ENCODE peak calls at places on chromosomes 5 and 9, in four cellular contexts. K is tibial nerve, Q is mesendoderm, W is GM23248. X is an unnamed sample. For H3K4me1, the result is how much of the 10 kb centered on the place peaks cover.

GRCh38 chr5:113050606-113051391 is 74.2 kb downstream of the DCP2 start:
- DNase-seq in Q (no peak), K (peak), W (peak), X (peak)

GRCh38 chr9:123350590-123351310 is 5.2 kb upstream of the CRB2 start:
- DNase-seq in Q (no peak), W (peak), K (no peak), X (peak)

GRCh38 chr9:89661391-89661949 is 56.7 kb downstream of the GADD45G start:
- DNase-seq in W (no peak), Q (no peak), K (no peak), X (no peak)

GRCh38 chr9:76691761-76692313 is 72.4 kb upstream of the PCA3 start:
- DNase-seq in Q (peak), K (no peak), W (no peak), X (no peak)

GRCh38 chr5:115542651-115543364 is 1.8 kb downstream of the FEM1C start:
- DNase-seq in Q (no peak), W (peak), K (no peak), X (peak)

GRCh38 chr9:87725900-87726709 is at the start of gene CTSL:
- DNase-seq in K (peak), W (peak), Q (peak), X (peak)

GRCh38 chr9:37300620-37301368 is 121.7 kb upstream of the GRHPR start:
- DNase-seq in W (peak), K (no peak), Q (peak), X (peak)

GRCh38 chr9:85960688-85961093 is 19.7 kb downstream of the NAA35 start:
- DNase-seq in W (no peak), Q (no peak), K (no peak), X (no peak)

GRCh38 chr5:76953551-76954382 is 922 bp downstream of the CRHBP start:
- DNase-seq in W (peak), K (no peak), Q (peak), X (peak)

GRCh38 chr9:135260776-135261175 is 173.3 kb downstream of the OLFM1 start:
- DNase-seq in K (no peak), W (no peak), Q (no peak), X (no peak)

GRCh38 chr9:71487046-71487445 is 281.3 kb downstream of the CEMIP2 start:
- DNase-seq in W (peak), K (peak), Q (peak), X (no peak)

GRCh38 chr5:151741678-151742423 is 16.6 kb downstream of the ATOX1 start:
- DNase-seq in Q (peak), K (no peak), W (peak), X (peak)

GRCh38 chr9:76441551-76442322 is 17.2 kb upstream of the GCNT1 start:
- DNase-seq in Q (peak), K (no peak), W (peak), X (peak)

GRCh38 chr9:74404620-74405019 is 92.5 kb upstream of the RORB start:
- DNase-seq in K (no peak), Q (no peak), W (no peak), X (no peak)

GRCh38 chr5:143921525-143922311 is 109.8 kb downstream of the HMHB1 start:
- DNase-seq in Q (no peak), K (peak), W (peak), X (peak)

GRCh38 chr9:105007143-105007542 is 79.2 kb upstream of the ABCA1 start:
- DNase-seq in W (peak), K (peak), Q (no peak), X (peak)

GRCh38 chr5:22391956-22392355 is 461.2 kb downstream of the CDH12 start:
- DNase-seq in Q (no peak), W (no peak), K (no peak), X (no peak)

GRCh38 chr5:9977070-9977469 is 272.6 kb downstream of the ATPSCKMT start:
- DNase-seq in K (no peak), Q (no peak), W (no peak), X (no peak)

GRCh38 chr9:124345751-124346281 is 69.4 kb downstream of the PSMB7 start:
- DNase-seq in W (no peak), K (no peak), Q (no peak), X (peak)

GRCh38 chr5:53161876-53162275 is 52.3 kb upstream of the MOCS2 start:
- DNase-seq in K (no peak), W (peak), Q (peak), X (peak)

GRCh38 chr5:64156276-64156675 is 9.4 kb upstream of the RNF180 start:
- DNase-seq in K (no peak), W (no peak), Q (no peak), X (no peak)

GRCh38 chr5:146703499-146703898 is 175.1 kb downstream of the PPP2R2B start:
- DNase-seq in W (peak), Q (no peak), K (no peak), X (no peak)

GRCh38 chr9:86281577-86282076 is 711 bp downstream of the ISCA1 start:
- DNase-seq in Q (peak), W (peak), K (no peak), X (no peak)

GRCh38 chr5:115774684-115775083 is 41.8 kb downstream of the CDO1 start:
- DNase-seq in K (peak), Q (no peak), W (no peak), X (no peak)

GRCh38 chr5:122154910-122155309 is 25.6 kb downstream of the ZNF474 start:
- DNase-seq in Q (peak), K (peak), W (peak), X (peak)

GRCh38 chr5:43875741-43876140 is 272.8 kb downstream of the NNT start:
- DNase-seq in Q (no peak), W (no peak), K (no peak), X (no peak)

GRCh38 chr5:20572560-20572959 is 584.6 kb upstream of the CDH18 start:
- DNase-seq in K (no peak), W (peak), Q (peak), X (no peak)

GRCh38 chr5:66621146-66621545 is 25.0 kb downstream of the MAST4 start:
- DNase-seq in W (peak), Q (peak), K (no peak), X (no peak)

GRCh38 chr9:110592075-110592830 is 12.7 kb upstream of the SVEP1 start:
- DNase-seq in W (peak), K (no peak), Q (no peak), X (no peak)

GRCh38 chr9:104743377-104743985 is 4.0 kb upstream of the NIPSNAP3A start:
- DNase-seq in Q (peak), K (no peak), W (peak), X (no peak)

GRCh38 chr9:135657416-135657815 is 5.7 kb upstream of the LCN9 start:
- DNase-seq in W (no peak), Q (no peak), K (no peak), X (peak)

GRCh38 chr5:98402130-98402529 is 371.3 kb upstream of the RGMB start:
- DNase-seq in Q (no peak), K (no peak), W (peak), X (no peak)

GRCh38 chr5:62720036-62720441 is 141.4 kb downstream of the LRRC70 start:
- DNase-seq in Q (peak), K (no peak), W (peak), X (no peak)

DNA sequence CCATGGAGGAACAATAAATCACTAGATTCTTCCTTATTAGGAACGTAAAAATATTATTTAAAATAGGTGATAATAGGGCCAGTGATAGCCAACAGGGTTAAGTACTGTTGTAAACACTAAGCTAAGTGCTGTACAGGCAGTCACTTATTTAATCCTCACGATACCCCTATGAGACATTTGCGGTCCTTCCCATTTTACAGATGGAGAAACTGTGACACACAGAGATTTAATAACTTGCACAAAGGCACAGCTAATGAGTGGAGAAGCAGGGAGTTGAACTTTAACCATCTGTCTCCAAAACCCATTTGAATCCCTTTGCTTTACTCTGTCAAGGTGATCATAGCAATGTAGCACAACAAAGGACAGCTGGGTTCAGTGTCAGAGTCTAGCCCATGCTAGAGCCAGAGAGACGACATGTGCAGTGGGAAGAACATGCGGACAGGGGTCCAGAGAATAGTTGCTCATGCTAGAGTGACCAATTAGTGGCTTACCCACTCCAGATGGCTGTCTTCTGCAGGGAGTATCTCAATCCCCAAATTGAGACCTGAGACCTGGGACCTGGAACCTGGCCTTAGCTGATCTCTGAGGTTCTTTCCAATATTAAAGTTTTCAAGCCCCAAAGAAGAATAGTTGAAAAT is 28.9 kb downstream of the STXBP1 start:
- DNase-seq in Q (no peak), K (no peak), W (no peak), X (no peak)
- H3K4me3 ChIP-seq in Q (no peak), K (no peak), W (no peak), X (no peak)

GRCh38 chr9:120918931-120919638 is 7.5 kb downstream of the TRAF1 start:
- DNase-seq in W (no peak), Q (no peak), K (no peak), X (no peak)

GRCh38 chr9:120917989-120918630 is 8.5 kb downstream of the TRAF1 start:
- DNase-seq in Q (no peak), K (no peak), W (no peak), X (no peak)

GRCh38 chr9:120921751-120922181 is 4.8 kb downstream of the TRAF1 start:
- DNase-seq in K (no peak), W (no peak), Q (no peak), X (no peak)

GRCh38 chr9:120920495-120921178 is 6.0 kb downstream of the TRAF1 start:
- DNase-seq in Q (peak), K (no peak), W (no peak), X (no peak)

GRCh38 chr9:120919639-120920494 is 6.7 kb downstream of the TRAF1 start:
- DNase-seq in K (peak), Q (no peak), W (no peak), X (no peak)
- H3K4me1 ChIP-seq in K (half or more), Q (under half), W (under half), X (under half)

GRCh38 chr9:133814586-133815090 is 76.5 kb upstream of the SARDH start:
- DNase-seq in W (no peak), K (no peak), Q (no peak), X (no peak)
- H3K4me3 ChIP-seq in W (no peak), K (no peak), Q (no peak), X (no peak)

GRCh38 chr5:32587067-32587551 is 1.8 kb downstream of the SUB1 start:
- DNase-seq in W (no peak), K (no peak), Q (no peak), X (no peak)

GRCh38 chr5:32585446-32586250 is at the start of gene SUB1:
- DNase-seq in Q (peak), W (peak), K (peak), X (peak)

GRCh38 chr5:32585122-32585445 is 273 bp upstream of the SUB1 start:
- DNase-seq in K (no peak), W (no peak), Q (no peak), X (no peak)

GRCh38 chr5:32586251-32586642 is 890 bp downstream of the SUB1 start:
- DNase-seq in Q (no peak), K (no peak), W (no peak), X (no peak)

DNA sequence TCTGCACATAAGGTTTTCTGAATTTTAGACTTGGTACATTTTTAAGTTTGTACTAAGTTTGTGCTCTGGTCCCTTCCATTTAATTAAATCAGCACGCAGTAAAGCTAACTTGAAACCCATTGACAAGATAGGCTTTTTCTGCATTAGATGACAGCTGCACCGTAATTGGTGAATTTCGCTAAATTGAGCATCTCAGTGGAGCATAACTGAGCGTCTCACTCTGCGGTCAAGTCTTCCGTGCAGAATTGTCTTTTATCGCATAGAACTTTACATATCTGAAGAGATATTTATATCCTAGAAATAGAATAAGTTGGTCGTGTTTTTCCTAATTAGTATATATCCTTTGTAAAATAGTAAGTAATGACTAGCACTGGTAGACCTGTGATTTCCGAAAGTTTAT is 4.1 kb downstream of the SUB1 start:
- DNase-seq in K (no peak), Q (no peak), W (no peak), X (no peak)
- H3K4me1 ChIP-seq in K (under half), Q (under half), W (under half), X (under half)

DNA sequence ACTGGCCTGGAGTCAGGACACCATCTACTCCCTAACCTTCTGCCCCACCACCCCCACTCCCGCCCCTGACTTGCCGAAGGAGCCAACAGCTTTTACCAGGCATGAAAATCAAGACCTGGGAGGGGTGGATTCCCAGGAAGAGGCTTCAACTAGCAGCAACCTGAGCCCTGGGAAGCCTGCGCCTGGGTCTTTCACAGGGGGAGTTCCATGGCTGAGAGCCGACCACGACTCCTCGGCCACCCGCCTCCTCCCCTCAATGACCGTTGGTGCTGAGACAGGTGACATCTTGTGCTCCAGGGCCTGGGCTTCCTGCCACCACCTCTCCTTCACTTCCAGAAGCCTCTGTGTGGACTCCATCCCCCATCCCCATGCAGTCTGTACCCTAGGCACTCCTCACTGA is 37.1 kb downstream of the BARX1 start:
- DNase-seq in Q (no peak), W (no peak), K (no peak), X (no peak)
- H3K4me3 ChIP-seq in Q (no peak), W (no peak), K (no peak), X (no peak)

DNA sequence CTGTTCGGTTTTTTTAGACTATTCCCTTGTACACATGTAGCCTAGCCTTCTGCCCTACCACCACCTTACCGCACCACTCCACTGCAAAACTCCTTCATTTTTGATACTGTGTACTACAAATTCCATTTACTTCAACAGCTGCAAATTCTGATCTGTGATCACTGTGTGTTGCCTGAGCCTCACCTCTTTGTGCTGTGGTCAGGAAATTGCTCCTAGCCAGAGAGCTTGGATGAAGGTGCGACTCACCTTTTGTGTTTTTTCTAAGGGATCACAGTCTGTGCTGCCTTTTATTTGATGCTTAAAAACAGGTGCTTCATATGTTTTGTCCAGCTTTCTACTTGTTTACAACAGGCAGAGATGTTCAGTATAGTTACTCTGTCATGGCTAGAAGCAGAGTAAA is 31.5 kb downstream of the CSNK1G3 start:
- DNase-seq in W (no peak), Q (peak), K (no peak), X (no peak)
- H3K4me1 ChIP-seq in W (under half), Q (under half), K (under half), X (under half)

GRCh38 chr9:129885018-129885669 is 49.9 kb downstream of the USP20 start:
- DNase-seq in Q (no peak), K (peak), W (peak), X (peak)
- H3K4me3 ChIP-seq in Q (no peak), K (peak), W (peak), X (peak)